ENCODE peak calls at places on chromosomes 16 and 17, in seven cellular contexts. L is HCT116, V is uterus, K is body of pancreas, R is testis, C is stomach, I is transverse colon. O is an unnamed sample.

GRCh38 chr17:6544011-6544370 is 12.4 kb downstream of the PITPNM3 start:
- DNase-seq in L (no peak), C (no peak), V (no peak), I (no peak), K (no peak), R (no peak), O (no peak)

GRCh38 chr17:57639381-57639780 is 105.7 kb downstream of the CCDC182 start:
- DNase-seq in C (no peak), I (no peak), V (no peak), L (no peak), R (no peak), K (no peak), O (no peak)

GRCh38 chr17:74354123-74354522 is 7.5 kb downstream of the BTBD17 start:
- DNase-seq in L (peak; percentile 74), C (peak; percentile 34), R (peak; percentile 74), I (peak; percentile 55), K (no peak), V (no peak), O (no peak)

GRCh38 chr16:11401161-11402050 is 56.1 kb downstream of the RMI2 start:
- DNase-seq in K (peak; percentile 97), V (no peak), R (peak; percentile 76), C (peak; percentile 95), I (no peak), L (no peak), O (peak; percentile 51)

GRCh38 chr16:68084504-68085258 is 489 bp upstream of the NFATC3 start:
- DNase-seq in L (no peak), K (peak; percentile 77), C (peak; percentile 82), V (peak; percentile 86), R (peak; percentile 90), I (peak; percentile 92), O (peak; percentile 85)

GRCh38 chr16:58462997-58463891 is 36.7 kb upstream of the NDRG4 start:
- DNase-seq in C (no peak), L (no peak), I (no peak), K (no peak), V (no peak), R (peak; percentile 70), O (no peak)

GRCh38 chr16:22945361-22945760 is 131.4 kb downstream of the HS3ST2 start:
- DNase-seq in C (no peak), L (no peak), I (no peak), K (no peak), R (peak; percentile 26), V (peak; percentile 43), O (no peak)

GRCh38 chr16:86490859-86491642 is 19.3 kb upstream of the FOXF1 start:
- DNase-seq in I (no peak), C (no peak), R (no peak), L (no peak), V (no peak), K (no peak), O (no peak)

GRCh38 chr17:64161380-64161779 is 31.4 kb upstream of the ERN1 start:
- DNase-seq in L (no peak), V (no peak), R (no peak), K (no peak), C (no peak), I (no peak), O (no peak)

GRCh38 chr16:87127061-87127765 is 190.0 kb downstream of the C16orf95 start:
- DNase-seq in I (no peak), L (no peak), C (no peak), R (peak; percentile 23), K (peak; percentile 29), V (no peak), O (no peak)

GRCh38 chr17:5355416-5356129 is 63.9 kb downstream of the NUP88 start:
- DNase-seq in V (no peak), K (no peak), R (no peak), I (no peak), C (no peak), L (no peak), O (peak; percentile 22)

GRCh38 chr17:81066072-81066471 is 31.1 kb downstream of the BAIAP2 start:
- DNase-seq in R (no peak), L (no peak), C (peak; percentile 88), K (no peak), I (no peak), V (no peak), O (no peak)

GRCh38 chr16:27698746-27699145 is 148.8 kb downstream of the KATNIP start:
- DNase-seq in I (no peak), C (no peak), L (no peak), K (no peak), R (no peak), V (no peak), O (no peak)
- H3K36me3 ChIP-seq in I (no peaks in the 10 kb centered on the region), C (peaks cover 39% of the 10 kb centered on the region), L (no peaks in the 10 kb centered on the region), K (peaks cover 5% of the 10 kb centered on the region), R (no peaks in the 10 kb centered on the region), V (no peaks in the 10 kb centered on the region), O (no peaks in the 10 kb centered on the region)

GRCh38 chr17:19311421-19312215 is 50.9 kb downstream of the B9D1 start:
- DNase-seq in K (no peak), R (no peak), V (no peak), I (no peak), C (no peak), L (no peak), O (no peak)

GRCh38 chr17:19308398-19308797 is 54.1 kb downstream of the B9D1 start:
- DNase-seq in V (no peak), I (no peak), C (no peak), L (no peak), K (no peak), R (no peak), O (no peak)

GRCh38 chr17:19311016-19311415 is 51.5 kb downstream of the B9D1 start:
- DNase-seq in C (no peak), I (no peak), L (no peak), K (no peak), R (no peak), V (no peak), O (no peak)

GRCh38 chr17:19310151-19310550 is 52.4 kb downstream of the B9D1 start:
- DNase-seq in V (no peak), K (no peak), I (peak; percentile 4), L (no peak), C (no peak), R (no peak), O (no peak)

GRCh38 chr17:19309701-19310100 is 52.8 kb downstream of the B9D1 start:
- DNase-seq in I (no peak), R (no peak), V (no peak), L (no peak), C (no peak), K (no peak), O (no peak)
- H3K27me3 ChIP-seq in I (no peaks in the 10 kb centered on the region), R (no peaks in the 10 kb centered on the region), V (no peaks in the 10 kb centered on the region), L (no peaks in the 10 kb centered on the region), C (no peaks in the 10 kb centered on the region), K (no peaks in the 10 kb centered on the region), O (no peaks in the 10 kb centered on the region)

GRCh38 chr16:89869911-89870310 is 3.5 kb upstream of the TCF25 start:
- DNase-seq in C (no peak), V (no peak), L (no peak), I (no peak), K (no peak), R (peak; percentile 59), O (no peak)

GRCh38 chr16:89870440-89870839 is 3.0 kb upstream of the TCF25 start:
- DNase-seq in L (no peak), R (no peak), V (no peak), C (no peak), I (no peak), K (no peak), O (no peak)

GRCh38 chr16:89871895-89872294 is 1.5 kb upstream of the TCF25 start:
- DNase-seq in L (no peak), C (no peak), I (no peak), R (no peak), K (no peak), V (no peak), O (no peak)

GRCh38 chr16:89873822-89874689 is 664 bp downstream of the TCF25 start:
- DNase-seq in C (peak; percentile 97), R (peak; percentile 97), V (peak; percentile 95), L (peak; percentile 94), I (peak; percentile 97), K (peak; percentile 94), O (peak; percentile 94)

DNA sequence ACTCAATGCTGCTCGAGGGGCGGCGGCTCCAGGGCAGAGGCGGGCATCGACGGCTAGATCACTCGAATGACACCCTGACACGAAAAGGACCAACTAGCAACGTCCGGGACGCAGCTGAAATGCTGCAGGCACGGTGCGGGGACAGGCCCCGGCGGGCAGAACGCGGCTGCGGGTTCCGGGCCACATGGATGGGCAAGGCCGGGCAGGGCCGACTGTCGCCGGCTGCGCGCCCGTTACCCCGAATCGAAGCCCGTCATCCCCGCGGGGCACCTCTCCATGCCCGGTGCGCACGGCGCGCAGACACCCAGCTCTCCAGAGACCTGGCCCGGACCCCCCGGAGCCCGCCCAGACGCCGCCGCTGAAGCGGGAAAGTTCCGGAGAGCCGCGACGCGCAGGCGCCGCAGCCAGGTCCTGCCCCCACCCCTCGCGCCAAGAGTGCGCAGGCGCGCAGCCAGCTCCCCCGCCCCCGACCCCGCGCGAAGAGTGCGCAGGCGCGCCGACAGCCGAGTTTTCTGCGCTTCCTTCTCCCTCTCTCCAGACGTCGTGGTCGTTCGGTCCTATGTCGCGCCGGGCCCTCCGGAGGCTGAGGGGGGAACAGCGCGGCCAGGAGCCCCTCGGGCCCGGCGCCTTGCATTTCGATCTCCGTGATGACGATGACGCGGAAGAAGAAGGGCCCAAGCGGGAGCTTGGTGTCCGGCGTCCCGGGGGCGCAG is at the start of gene TCF25:
- DNase-seq in C (peak; percentile 82), L (peak; percentile 83), K (peak; percentile 86), V (peak; percentile 75), R (peak; percentile 81), I (peak; percentile 85), O (peak; percentile 68)
- TF ChIP-seq POLR2A in C (no peak), L (peak; percentile 86), K (peak; percentile 80), V (peak; percentile 89), R (peak; percentile 37), I (peak; percentile 93), O (peak; percentile 82)

GRCh38 chr16:1495281-1496262 is 2.4 kb downstream of the TELO2 start:
- DNase-seq in V (no peak), L (no peak), K (no peak), R (no peak), C (no peak), I (no peak), O (no peak)

GRCh38 chr16:1498899-1499676 is 5.9 kb downstream of the TELO2 start:
- DNase-seq in C (no peak), R (no peak), K (no peak), V (no peak), I (no peak), L (no peak), O (no peak)

GRCh38 chr16:1496464-1496863 is 3.3 kb downstream of the TELO2 start:
- DNase-seq in R (no peak), V (no peak), L (no peak), K (no peak), C (no peak), I (no peak), O (no peak)

GRCh38 chr16:1494711-1495110 is 1.6 kb downstream of the TELO2 start:
- DNase-seq in R (no peak), I (no peak), K (no peak), L (no peak), V (no peak), C (no peak), O (peak; percentile 56)

DNA sequence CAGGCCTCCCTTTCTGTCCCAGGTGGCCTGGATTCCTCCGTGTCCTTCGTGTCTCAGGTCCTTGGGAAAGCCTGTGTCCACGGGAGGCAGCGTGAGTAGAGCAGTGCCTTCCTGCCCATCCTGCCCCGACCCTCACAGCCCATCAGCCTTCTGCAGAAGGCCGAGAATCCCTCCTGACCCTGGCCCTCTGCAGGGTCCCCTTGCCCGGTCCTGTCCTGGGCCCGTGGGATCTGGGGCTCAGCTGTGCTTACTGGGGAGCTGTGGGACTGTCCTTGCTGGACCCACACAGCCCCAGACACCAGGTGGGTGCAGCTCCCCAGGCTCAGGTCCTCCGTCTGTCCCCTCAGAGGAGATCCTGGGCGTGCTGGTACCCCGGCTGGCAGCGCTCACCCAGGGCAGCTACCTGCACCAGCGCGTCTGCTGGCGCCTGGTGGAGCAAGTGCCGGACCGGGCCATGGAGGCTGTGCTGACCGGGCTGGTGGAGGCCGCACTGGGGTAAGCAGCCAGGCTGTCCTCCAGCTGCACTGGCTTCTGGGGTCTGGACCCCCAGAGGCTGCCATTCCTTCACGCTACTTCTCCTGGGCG is 3.9 kb downstream of the TELO2 start:
- DNase-seq in C (no peak), I (no peak), R (no peak), L (no peak), V (no peak), K (no peak), O (no peak)
- H3K36me3 ChIP-seq in C (peaks cover 74% of the 10 kb centered on the region), I (peaks cover 13% of the 10 kb centered on the region), R (no peaks in the 10 kb centered on the region), L (peaks cover 10% of the 10 kb centered on the region), V (no peaks in the 10 kb centered on the region), K (peaks cover 5% of the 10 kb centered on the region), O (no peaks in the 10 kb centered on the region)

O was measured in gastrocnemius medialis.